ENCODE peak calls at places on chromosomes 5 and 9, in nine cellular contexts. N, F, M, G, T, U, I, D and Y are unnamed samples.

GRCh38 chr9:78994476-78994875 is 577.3 kb upstream of the TLE4 start:
- DNase-seq in F (no peak), T (no peak), I (no peak), U (no peak), G (no peak), M (no peak), D (no peak), N (no peak), Y (no peak)

GRCh38 chr5:141654298-141654697 is 3.1 kb upstream of the FCHSD1 start:
- DNase-seq in D (peak), N (no peak), U (no peak), I (no peak), M (no peak), F (no peak), T (peak), G (no peak), Y (no peak)

GRCh38 chr9:109248133-109248581 is 72.7 kb downstream of the EPB41L4B start:
- DNase-seq in N (no peak), G (no peak), U (no peak), F (no peak), I (peak), M (no peak), D (no peak), T (peak), Y (no peak)

GRCh38 chr5:96893342-96893741 is 17.0 kb downstream of the ERAP2 start:
- DNase-seq in U (no peak), N (no peak), G (no peak), D (peak), I (no peak), F (no peak), M (no peak), T (peak), Y (no peak)

GRCh38 chr5:2715856-2716255 is 35.6 kb downstream of the IRX2 start:
- DNase-seq in D (no peak), M (no peak), G (no peak), I (no peak), T (no peak), N (no peak), U (no peak), F (no peak), Y (no peak)

GRCh38 chr5:120122711-120123110 is 341.4 kb upstream of the PRR16 start:
- DNase-seq in F (no peak), N (no peak), T (no peak), M (no peak), G (no peak), D (no peak), U (no peak), I (no peak), Y (no peak)

GRCh38 chr5:146426853-146427618 is 20.1 kb upstream of the TCERG1 start:
- DNase-seq in U (peak), M (peak), G (no peak), T (peak), F (no peak), I (no peak), N (no peak), D (peak), Y (no peak)

GRCh38 chr5:36177715-36178556 is 26.0 kb downstream of the SKP2 start:
- DNase-seq in M (no peak), G (peak), D (peak), T (peak), F (no peak), I (no peak), U (peak), N (peak), Y (no peak)

GRCh38 chr5:28012538-28012937 is 974.2 kb upstream of the CDH9 start:
- DNase-seq in N (no peak), T (no peak), I (no peak), U (no peak), M (no peak), F (no peak), G (no peak), D (no peak), Y (no peak)

GRCh38 chr9:131503626-131504465 is 1.1 kb downstream of the POMT1 start:
- DNase-seq in N (no peak), T (peak), M (no peak), G (no peak), D (no peak), I (no peak), F (no peak), U (peak), Y (peak)

GRCh38 chr5:124764992-124765611 is 18.7 kb upstream of the ZNF608 start:
- DNase-seq in D (no peak), U (no peak), M (no peak), F (no peak), T (no peak), I (no peak), N (no peak), G (no peak), Y (no peak)

GRCh38 chr9:107707419-107707837 is 217.9 kb upstream of the KLF4 start:
- DNase-seq in M (no peak), N (no peak), T (peak), U (no peak), F (no peak), I (no peak), D (peak), G (no peak), Y (no peak)

DNA sequence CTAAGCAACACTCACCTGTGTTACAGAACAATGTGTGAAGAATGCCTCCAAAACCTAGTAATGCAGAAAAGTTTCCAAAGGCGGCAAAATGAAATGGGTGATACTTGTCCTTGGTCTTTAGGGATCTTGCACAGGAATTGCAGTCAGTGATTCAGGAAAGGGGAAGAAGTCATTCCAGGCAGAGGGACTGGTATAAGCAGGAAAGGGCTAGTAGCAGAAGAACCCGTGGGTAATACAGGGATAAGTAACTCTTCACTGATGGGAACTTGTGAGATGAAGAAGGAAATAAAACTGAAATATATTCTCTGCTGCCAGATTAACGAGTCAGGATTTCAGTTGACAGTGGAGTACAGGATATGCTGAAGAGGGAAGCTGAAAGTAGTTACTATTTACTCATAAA is 1.2 kb downstream of the SRFBP1 start:
- DNase-seq in G (no peak), U (no peak), F (no peak), N (no peak), D (no peak), I (no peak), T (no peak), M (no peak), Y (no peak)
- H3K4me3 ChIP-seq in G (peak), U (peak), F (peak), N (peak), D (peak), I (peak), T (peak), M (peak), Y (peak)

GRCh38 chr9:37415011-37415719 is 7.3 kb upstream of the GRHPR start:
- DNase-seq in G (peak), I (peak), U (peak), M (peak), T (peak), D (peak), F (no peak), N (peak), Y (peak)
- H3K27ac ChIP-seq in G (peak), I (no peak), U (peak), M (no peak), T (no peak), D (peak), F (peak), N (peak), Y (peak)

DNA sequence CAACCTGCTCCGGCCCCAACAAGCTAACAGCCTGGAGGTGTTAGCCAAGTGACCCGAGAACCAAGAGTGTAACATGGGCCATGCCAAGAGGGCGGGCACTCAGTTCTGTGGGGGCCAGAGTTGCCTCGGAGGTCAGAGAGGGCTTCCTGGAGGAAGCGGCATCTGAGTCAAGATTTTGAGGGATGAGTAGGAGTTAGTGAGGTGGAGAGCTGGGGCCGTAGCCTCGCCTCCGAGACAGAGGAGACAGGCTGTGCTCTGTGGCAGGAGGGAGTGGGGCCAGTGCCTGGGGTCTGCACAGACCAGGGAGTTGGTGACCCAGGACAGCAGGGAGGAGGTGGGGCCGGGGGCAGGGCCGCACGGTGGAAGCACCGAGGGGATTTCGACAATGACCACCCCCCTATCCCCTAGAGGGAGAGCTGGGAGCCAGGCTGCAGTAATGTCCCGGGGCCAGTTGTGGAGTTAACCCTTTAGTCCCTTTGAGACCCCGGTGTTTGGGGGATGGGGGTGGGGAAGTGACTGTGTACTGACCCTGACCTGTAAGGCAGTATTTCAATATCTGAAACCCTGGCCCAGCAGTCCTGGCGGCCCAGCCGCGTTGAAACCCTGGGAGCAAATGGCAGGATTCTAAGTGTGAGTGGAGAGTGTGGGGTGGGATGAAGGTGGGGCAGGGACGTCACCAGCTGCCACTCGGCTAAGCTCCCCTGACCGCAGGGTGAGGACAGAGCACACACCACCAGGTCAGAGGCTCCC is 148.7 kb upstream of the COL5A1 start:
- DNase-seq in T (no peak), M (no peak), U (no peak), G (no peak), D (no peak), I (peak), N (no peak), F (no peak), Y (no peak)
- H3K4me3 ChIP-seq in T (no peak), M (no peak), U (no peak), G (no peak), D (no peak), I (no peak), N (no peak), F (no peak), Y (no peak)

GRCh38 chr9:18185196-18185595 is 288.8 kb upstream of the ADAMTSL1 start:
- DNase-seq in U (no peak), N (no peak), F (no peak), G (no peak), D (no peak), M (no peak), I (no peak), T (no peak), Y (peak)
- H3K27ac ChIP-seq in U (no peak), N (no peak), F (no peak), G (no peak), D (no peak), M (no peak), I (no peak), T (no peak), Y (peak)

GRCh38 chr9:127255692-127256091 is 8.9 kb upstream of the GARNL3 start:
- DNase-seq in I (no peak), U (no peak), D (no peak), G (no peak), T (no peak), N (no peak), M (no peak), F (no peak), Y (no peak)

GRCh38 chr9:127249877-127250276 is 14.7 kb upstream of the GARNL3 start:
- DNase-seq in F (no peak), N (no peak), U (no peak), I (no peak), G (no peak), T (no peak), D (no peak), M (no peak), Y (no peak)

GRCh38 chr9:127250896-127251391 is 13.6 kb upstream of the GARNL3 start:
- DNase-seq in U (no peak), T (no peak), F (no peak), I (no peak), D (no peak), M (no peak), N (no peak), G (no peak), Y (no peak)

GRCh38 chr9:127253446-127253845 is 11.1 kb upstream of the GARNL3 start:
- DNase-seq in T (no peak), M (no peak), G (no peak), D (no peak), U (peak), F (no peak), I (no peak), N (no peak), Y (no peak)

DNA sequence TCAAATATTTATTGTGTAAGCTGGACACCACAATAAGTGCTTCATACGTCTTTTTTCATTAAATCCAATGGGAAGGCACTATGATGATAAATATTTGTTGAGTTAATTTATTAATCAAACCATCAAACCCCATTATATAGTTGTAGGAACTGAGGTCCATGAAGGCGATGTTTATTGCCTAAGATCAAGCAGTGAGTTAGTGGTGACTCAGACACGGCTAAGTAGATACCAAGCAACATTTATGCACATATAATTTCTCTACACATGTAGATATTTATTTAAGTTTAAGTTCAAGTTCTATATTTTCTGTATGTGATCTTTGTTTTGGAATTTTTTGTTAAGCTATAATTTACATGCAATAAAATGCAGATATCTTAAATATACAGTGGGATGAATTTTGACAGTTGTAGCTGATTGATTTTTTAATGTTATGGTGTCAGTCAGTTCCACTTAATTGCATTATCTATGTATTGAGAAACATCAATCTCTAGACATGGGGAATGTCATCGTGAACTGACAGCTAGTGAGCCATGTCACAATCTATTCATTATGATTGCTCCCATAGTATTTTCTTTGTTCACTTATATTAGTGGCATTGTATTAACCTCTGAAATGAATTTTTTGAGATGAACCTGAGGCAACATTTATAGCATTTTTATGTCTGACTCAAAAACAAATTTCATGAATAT is 12.0 kb upstream of the GARNL3 start:
- DNase-seq in I (no peak), F (no peak), U (no peak), G (no peak), T (peak), M (no peak), D (no peak), N (no peak), Y (no peak)
- H3K4me3 ChIP-seq in I (no peak), F (no peak), U (no peak), G (no peak), T (no peak), M (no peak), D (no peak), N (no peak), Y (no peak)

DNA sequence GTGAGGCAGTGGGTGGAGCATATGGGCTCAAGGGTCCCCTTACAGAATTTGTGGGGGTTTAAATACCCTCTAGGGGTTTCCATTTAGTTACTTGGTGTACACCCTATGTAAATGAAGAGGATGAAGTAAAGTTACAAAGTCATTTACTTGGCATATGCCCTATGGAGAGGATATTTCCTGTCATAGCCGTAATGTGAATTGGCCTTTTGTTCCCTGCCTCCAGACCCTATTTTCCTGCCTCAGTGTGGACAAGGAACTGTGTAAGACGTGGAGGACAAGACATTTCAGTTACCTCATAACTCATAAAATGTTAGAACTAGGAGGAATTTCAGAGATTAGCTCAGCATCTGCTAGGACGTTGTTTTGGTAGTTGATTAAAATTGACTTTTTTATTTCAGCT is 3.2 kb downstream of the POLR3G start:
- DNase-seq in T (no peak), I (no peak), D (no peak), N (no peak), U (no peak), F (no peak), M (no peak), G (no peak), Y (no peak)
- H3K27ac ChIP-seq in T (no peak), I (no peak), D (no peak), N (no peak), U (no peak), F (peak), M (no peak), G (no peak), Y (no peak)

DNA sequence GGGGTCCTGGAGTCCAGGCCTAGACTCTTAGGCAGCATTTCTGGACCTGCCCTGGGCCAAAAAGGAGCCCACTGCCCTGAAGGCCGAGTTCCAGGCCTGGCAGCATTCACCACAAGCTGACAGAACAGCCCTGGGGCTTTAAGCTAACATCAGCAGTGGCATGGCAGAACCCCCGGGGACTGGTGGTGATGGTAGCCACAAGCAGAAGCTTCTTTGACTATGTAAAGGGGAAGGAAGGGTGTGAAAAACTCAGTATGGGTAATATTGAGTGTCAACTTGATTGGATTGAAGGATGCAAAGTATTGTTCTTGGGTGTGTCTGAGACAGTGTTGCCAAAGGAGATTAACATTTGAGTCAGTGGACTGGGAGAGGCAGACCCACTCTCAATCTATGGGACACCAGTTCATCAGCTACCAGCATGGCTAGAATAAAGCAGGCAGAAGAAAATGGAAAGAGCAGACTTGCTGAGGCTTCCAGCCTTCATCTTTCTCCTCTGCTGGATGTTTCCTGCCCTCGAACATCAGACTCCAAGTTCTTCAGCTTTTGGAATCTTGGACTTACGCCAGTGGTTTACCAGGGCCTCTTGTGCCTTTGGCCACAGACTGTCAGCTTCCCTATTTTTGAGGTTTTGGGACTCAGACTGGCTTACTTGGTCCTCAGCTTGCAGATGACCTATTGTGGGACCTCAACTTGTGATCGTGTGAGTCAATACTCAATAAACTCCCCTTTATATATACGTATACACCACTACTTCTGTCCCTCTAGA is 661.0 kb upstream of the C9orf72 start:
- DNase-seq in N (no peak), U (no peak), F (no peak), D (no peak), T (no peak), I (peak), M (no peak), G (no peak), Y (no peak)
- H3K4me3 ChIP-seq in N (no peak), U (no peak), F (no peak), D (no peak), T (no peak), I (no peak), M (no peak), G (no peak), Y (no peak)

GRCh38 chr5:100424787-100425186 is 110.4 kb upstream of the FAM174A start:
- DNase-seq in I (no peak), U (no peak), G (no peak), M (no peak), D (no peak), F (no peak), N (no peak), T (no peak), Y (no peak)

DNA sequence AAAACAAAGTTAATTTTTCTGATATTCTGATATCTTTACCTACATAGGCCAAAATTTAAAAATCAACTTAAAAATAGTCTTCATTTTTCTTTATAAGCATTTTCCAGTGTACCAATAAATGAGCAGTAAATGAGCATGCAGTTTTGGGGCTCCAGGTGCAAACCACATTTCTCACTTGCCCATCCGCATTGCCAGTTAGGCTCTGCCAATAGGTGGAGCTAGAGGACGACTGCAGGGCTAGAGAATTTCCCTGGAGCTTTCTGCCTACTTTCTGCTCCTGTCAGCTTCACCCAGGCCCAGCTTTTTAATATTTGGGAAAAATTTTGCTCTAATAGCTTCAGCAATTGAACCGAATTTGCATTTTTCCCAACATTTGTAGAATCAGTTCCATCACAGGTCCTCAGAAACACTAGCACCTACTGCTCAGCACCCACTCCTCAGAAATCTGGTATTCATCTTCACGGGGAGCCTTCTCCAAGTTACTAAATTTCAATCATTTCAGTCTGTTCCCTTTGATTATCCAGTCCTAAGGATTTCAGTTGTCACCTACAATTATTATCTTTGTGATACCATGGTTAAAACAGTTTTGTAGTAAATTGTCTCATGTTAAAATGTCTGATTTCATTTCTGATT is 104.8 kb upstream of the FAM174A start:
- DNase-seq in F (no peak), T (peak), N (peak), G (peak), I (no peak), D (no peak), M (peak), U (peak), Y (peak)
- H3K27ac ChIP-seq in F (no peak), T (no peak), N (no peak), G (no peak), I (no peak), D (no peak), M (no peak), U (no peak), Y (no peak)

DNA sequence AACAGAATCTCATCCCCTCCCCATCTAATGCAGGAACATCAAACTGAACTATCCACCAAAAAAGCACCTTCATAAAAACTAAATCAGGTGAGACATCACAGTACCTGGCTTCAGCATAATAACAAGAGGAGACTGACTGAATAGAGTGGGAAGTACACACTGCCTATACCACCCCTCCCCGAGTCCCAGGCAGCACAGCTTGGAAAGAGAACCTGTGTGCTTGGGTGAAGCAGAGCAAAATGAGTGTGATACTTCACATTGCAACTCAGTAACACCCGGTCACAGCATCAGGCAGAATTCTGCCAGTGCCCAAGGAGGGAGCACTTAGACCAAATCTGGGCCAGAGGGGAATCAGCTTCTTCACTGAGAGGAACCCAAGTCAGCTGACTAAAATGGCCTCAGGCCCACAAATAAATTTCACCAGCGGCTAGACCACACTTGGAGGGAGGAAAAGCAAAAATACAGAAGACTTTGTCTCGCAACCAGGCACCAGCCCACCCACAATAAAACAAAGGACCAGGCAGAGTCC is 69.3 kb upstream of the OR2K2 start:
- DNase-seq in F (no peak), D (no peak), M (no peak), G (no peak), U (no peak), I (no peak), T (no peak), N (no peak), Y (no peak)
- H3K4me3 ChIP-seq in F (no peak), D (no peak), M (no peak), G (no peak), U (no peak), I (no peak), T (no peak), N (no peak), Y (no peak)